ENCODE peak calls at places on chromosomes 13 and 19, in seven cellular contexts. K is suprapubic skin, L is left ventricle myocardium inferior, R is aorta, C is IMR-90, F is SK-N-SH, Z is left lung. X is an unnamed sample.

GRCh38 chr19:38399537-38399936 is 3.4 kb upstream of the FAM98C start:
- DNase-seq in K (no peak), L (no peak), R (no peak), C (no peak), F (no peak), Z (no peak), X (no peak)

GRCh38 chr13:25816239-25816638 is 235.6 kb downstream of the SHISA2 start:
- DNase-seq in K (no peak), L (no peak), R (no peak), C (no peak), F (no peak), Z (peak), X (peak)

GRCh38 chr19:15107056-15108010 is at the start of gene SYDE1:
- DNase-seq in K (no peak), L (peak), R (peak), C (peak), F (peak), Z (no peak), X (peak)

GRCh38 chr13:48320396-48320790 is 16.8 kb downstream of the RB1 start:
- DNase-seq in K (no peak), L (no peak), R (no peak), C (no peak), F (no peak), Z (no peak), X (no peak)

GRCh38 chr19:40740747-40741146 is 9.5 kb downstream of the ACTMAP start:
- DNase-seq in K (peak), L (peak), R (no peak), C (no peak), F (no peak), Z (no peak), X (no peak)

GRCh38 chr19:42529248-42529764 is 1.0 kb upstream of the CEACAM1 start:
- DNase-seq in K (no peak), L (peak), R (peak), C (peak), F (peak), Z (peak), X (peak)

GRCh38 chr13:35475131-35475959 is 1.1 kb downstream of the MAB21L1 start:
- DNase-seq in K (no peak), L (no peak), R (peak), C (peak), F (peak), Z (no peak), X (no peak)

GRCh38 chr19:6060600-6061391 is 49.5 kb downstream of the RFX2 start:
- DNase-seq in K (peak), L (no peak), R (no peak), C (peak), F (peak), Z (no peak), X (no peak)

GRCh38 chr19:11578342-11579142 is 1.1 kb upstream of the ACP5 start:
- DNase-seq in K (no peak), L (peak), R (peak), C (no peak), F (peak), Z (peak), X (peak)

GRCh38 chr13:51945149-51945548 is 66.1 kb downstream of the ATP7B start:
- DNase-seq in K (no peak), L (no peak), R (no peak), C (no peak), F (no peak), Z (no peak), X (no peak)

GRCh38 chr19:34926361-34926684 is 380 bp upstream of the ZNF30 start:
- DNase-seq in K (no peak), L (no peak), R (no peak), C (no peak), F (no peak), Z (no peak), X (no peak)
- H3K4me3 ChIP-seq in K (peak), L (peak), R (no peak), C (no peak), F (peak), Z (peak), X (peak)

GRCh38 chr19:48638831-48639381 is 1.7 kb upstream of the DBP start:
- DNase-seq in K (peak), L (no peak), R (no peak), C (no peak), F (peak), Z (no peak), X (peak)
- H3K4me3 ChIP-seq in K (peak), L (peak), R (no peak), C (no peak), F (no peak), Z (peak), X (no peak)

GRCh38 chr13:99357920-99358319 is 50.7 kb upstream of the GPR183 start:
- DNase-seq in K (no peak), L (no peak), R (no peak), C (no peak), F (no peak), Z (no peak), X (no peak)
- H3K4me3 ChIP-seq in K (no peak), L (no peak), R (no peak), C (no peak), F (no peak), Z (no peak), X (no peak)

DNA sequence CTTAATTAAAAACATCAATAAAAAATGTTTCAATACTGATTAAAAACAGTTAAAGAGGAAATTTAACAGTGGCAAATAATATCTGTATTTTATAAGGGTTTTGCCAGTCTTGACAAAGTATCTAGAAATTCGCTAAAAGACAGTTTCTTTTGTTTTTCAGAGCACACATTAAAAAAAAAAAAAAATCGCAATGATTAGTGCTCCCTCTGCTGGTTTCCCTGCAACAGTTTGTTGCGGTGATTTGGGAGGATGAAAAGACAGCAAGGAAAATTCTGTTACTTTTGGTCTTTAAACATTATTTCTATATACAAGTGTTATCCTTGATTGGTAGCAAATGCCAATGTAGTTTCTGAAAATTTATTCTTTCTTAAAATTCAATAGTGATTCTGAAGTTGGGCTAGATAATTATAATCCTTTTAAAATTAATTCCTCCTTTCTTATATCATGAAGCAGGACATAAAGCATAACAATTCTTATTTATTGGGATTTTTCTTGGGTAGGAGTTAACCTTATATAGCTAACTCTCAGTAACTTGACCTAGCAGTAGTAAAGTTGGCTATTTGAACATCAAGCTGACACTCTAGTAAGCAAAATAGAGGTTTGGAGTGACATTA is 23.1 kb upstream of the SPRY2 start:
- DNase-seq in K (no peak), L (no peak), R (no peak), C (peak), F (peak), Z (no peak), X (no peak)
- H3K4me3 ChIP-seq in K (no peak), L (peak), R (no peak), C (no peak), F (no peak), Z (no peak), X (no peak)

X was measured in thyroid gland.